ENCODE peak calls at places on chromosomes 16 and 17, in five cellular contexts. D, R, K, W and X are unnamed samples. For H3K4me1 and H3K9me3, the result is how much of the 10 kb centered on the place peaks cover.

GRCh38 chr17:34665803-34666763 is 86.7 kb downstream of the TMEM132E start:
- DNase-seq in D (no peak), R (no peak), K (no peak), W (no peak), X (no peak)

GRCh38 chr16:7835032-7835431 is 502.4 kb downstream of the RBFOX1 start:
- DNase-seq in D (no peak), R (no peak), W (no peak), K (no peak), X (no peak)

GRCh38 chr17:77963441-77963840 is 4.9 kb downstream of the TNRC6C start:
- DNase-seq in R (peak), D (peak), K (no peak), W (peak), X (no peak)

GRCh38 chr17:19897901-19898300 is 30.2 kb upstream of the ULK2 start:
- DNase-seq in D (no peak), K (no peak), R (peak), W (no peak), X (no peak)

GRCh38 chr16:31477220-31478216 is 5.4 kb upstream of the SLC5A2 start:
- DNase-seq in W (no peak), R (no peak), D (peak), K (peak), X (peak)

GRCh38 chr17:78117027-78117981 is 11.3 kb downstream of the TMC6 start:
- DNase-seq in D (peak), K (peak), R (no peak), W (no peak), X (no peak)

GRCh38 chr16:64206877-64207276 is 915.0 kb downstream of the CDH11 start:
- DNase-seq in D (no peak), W (no peak), R (peak), K (no peak), X (no peak)

GRCh38 chr17:71187145-71187878 is 933.5 kb upstream of the SOX9 start:
- DNase-seq in W (no peak), D (no peak), K (no peak), R (no peak), X (no peak)

GRCh38 chr17:7001562-7001961 is 5.7 kb downstream of the ALOX12 start:
- DNase-seq in R (no peak), W (no peak), D (no peak), K (peak), X (no peak)

GRCh38 chr17:71528210-71528609 is 592.6 kb upstream of the SOX9 start:
- DNase-seq in K (no peak), R (no peak), D (no peak), W (no peak), X (no peak)

GRCh38 chr17:37399404-37399803 is 7.2 kb downstream of the ACACA start:
- DNase-seq in K (no peak), R (no peak), W (no peak), D (no peak), X (no peak)

GRCh38 chr17:55263565-55264272 is 1.0 kb upstream of the HLF start:
- DNase-seq in W (no peak), D (no peak), R (no peak), K (peak), X (no peak)

GRCh38 chr17:56185491-56185890 is 32.2 kb downstream of the ANKFN1 start:
- DNase-seq in D (no peak), W (no peak), K (no peak), R (peak), X (no peak)

GRCh38 chr16:21663889-21664647 is at the start of gene OTOA:
- DNase-seq in R (no peak), D (peak), K (no peak), W (no peak), X (no peak)

GRCh38 chr17:77449373-77449907 is 308.7 kb downstream of the SEC14L1 start:
- DNase-seq in W (no peak), K (no peak), R (no peak), D (no peak), X (no peak)

GRCh38 chr17:50129946-50130777 is at the start of gene SAMD14:
- DNase-seq in K (no peak), R (no peak), W (no peak), D (no peak), X (peak)

GRCh38 chr16:54540525-54541180 is 254.1 kb upstream of the IRX3 start:
- DNase-seq in D (no peak), R (no peak), W (no peak), K (peak), X (no peak)

GRCh38 chr16:54542805-54543504 is 256.4 kb upstream of the IRX3 start:
- DNase-seq in D (no peak), W (no peak), K (no peak), R (no peak), X (no peak)

GRCh38 chr16:54533856-54534490 is 247.4 kb upstream of the IRX3 start:
- DNase-seq in K (no peak), W (no peak), R (no peak), D (no peak), X (no peak)

DNA sequence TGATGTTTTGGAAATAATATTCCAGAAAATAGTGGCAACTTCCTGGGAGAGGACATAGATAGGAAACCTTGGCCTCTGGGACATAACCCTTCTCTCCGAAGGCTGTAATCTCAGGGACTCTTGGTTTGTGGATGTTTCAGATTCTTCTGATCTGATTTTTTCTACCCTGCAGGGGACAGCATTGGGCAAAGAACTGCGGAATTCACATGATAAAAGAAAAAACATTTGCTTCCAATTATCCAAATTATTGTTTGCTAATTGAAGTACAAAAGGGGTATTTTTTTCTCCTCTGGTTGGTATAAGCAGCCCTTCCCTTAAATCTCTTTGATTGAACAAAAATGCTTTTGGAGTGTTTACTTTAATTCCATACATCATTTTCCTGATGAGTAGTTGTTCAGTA is 251.7 kb upstream of the IRX3 start:
- DNase-seq in K (no peak), W (no peak), D (no peak), R (no peak), X (no peak)
- TF ChIP-seq CTCF in K (no peak), W (no peak), D (no peak), R (no peak), X (no peak)

GRCh38 chr17:59766486-59766885 is 59.0 kb downstream of the VMP1 start:
- DNase-seq in R (peak), D (no peak), K (no peak), W (no peak), X (no peak)
- H3K4me1 ChIP-seq in R (under half), D (under half), K (under half), W (under half), X (under half)

GRCh38 chr17:4947411-4948165 is 742 bp downstream of the PFN1 start:
- DNase-seq in R (peak), W (peak), D (peak), K (peak), X (peak)

GRCh38 chr17:4945176-4945943 is 3.0 kb downstream of the PFN1 start:
- DNase-seq in D (no peak), K (peak), R (peak), W (peak), X (peak)

GRCh38 chr17:4947010-4947410 is 1.3 kb downstream of the PFN1 start:
- DNase-seq in R (no peak), W (no peak), K (no peak), D (peak), X (peak)

GRCh38 chr17:4945944-4946280 is 2.4 kb downstream of the PFN1 start:
- DNase-seq in D (no peak), W (no peak), R (no peak), K (no peak), X (no peak)

GRCh38 chr17:4946312-4946976 is 1.9 kb downstream of the PFN1 start:
- DNase-seq in W (no peak), D (no peak), K (no peak), R (no peak), X (no peak)
- H3K9me3 ChIP-seq in W (under half), D (under half), K (under half), R (under half), X (under half)

DNA sequence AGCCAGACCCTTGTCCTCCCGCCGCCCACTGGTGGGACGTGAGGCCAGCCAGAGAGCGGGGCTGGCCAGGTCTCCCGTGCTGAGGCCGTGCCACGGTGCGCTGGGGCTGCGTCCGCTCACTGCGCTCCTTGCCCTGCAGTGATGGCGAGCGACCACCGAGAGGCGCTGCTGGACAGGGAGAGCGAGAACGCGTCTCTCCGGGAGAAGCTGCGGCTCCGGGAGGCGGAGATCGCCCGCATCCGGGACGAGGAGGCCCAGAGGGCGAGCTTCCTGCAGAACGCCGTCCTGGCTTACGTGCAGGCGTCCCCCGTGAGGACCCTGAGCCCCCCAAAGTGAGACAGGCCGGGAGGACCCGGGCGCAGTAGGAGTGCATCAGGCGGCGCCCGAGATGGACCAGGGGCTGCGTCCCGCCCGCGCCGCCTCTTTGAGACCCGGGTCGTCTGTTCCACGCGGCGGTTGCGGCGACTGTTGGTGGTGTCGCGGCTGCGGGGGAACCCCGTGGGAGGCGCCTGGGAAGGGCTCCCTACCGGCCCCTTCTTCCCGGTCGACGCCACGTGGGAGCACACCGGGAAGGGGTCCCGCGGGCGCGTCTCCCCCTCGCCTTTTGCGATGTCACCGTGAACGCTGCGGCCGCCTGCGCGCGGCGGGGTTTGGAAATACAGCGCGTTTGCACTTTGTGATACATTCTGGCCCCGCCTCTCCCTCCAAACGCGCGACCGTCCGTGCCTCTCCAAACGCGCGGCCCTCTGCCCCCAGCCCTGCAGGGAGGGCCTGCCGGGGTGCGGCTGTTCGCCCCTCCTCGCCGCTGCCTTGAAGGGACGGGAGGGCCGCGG is 792 bp upstream of the RAC3 start:
- DNase-seq in R (peak), K (peak), D (peak), W (peak), X (peak)
- TF ChIP-seq CTCF in R (peak), K (peak), D (peak), W (peak), X (peak)

GRCh38 chr16:27243725-27244362 is 24.7 kb downstream of the NSMCE1 start:
- DNase-seq in W (no peak), D (no peak), R (no peak), K (no peak), X (no peak)
- H3K4me1 ChIP-seq in W (under half), D (under half), R (under half), K (half or more), X (under half)